ENCODE peak calls at places on chromosomes 6 and 20, in eight cellular contexts. C, E, B, J, F, S, L and U are unnamed samples.
A peak's percentile ranks its signal among the peaks of the same experiment; 100 is the strongest.

GRCh38 chr6:73030257-73030656 is 195.0 kb downstream of the KHDC1L start:
- DNase-seq in F (no peak), S (no peak), J (no peak), B (no peak), C (no peak), L (no peak), E (no peak), U (no peak)

GRCh38 chr6:170031684-170032121 is 259.2 kb downstream of the DLL1 start:
- DNase-seq in S (peak; percentile 24), E (no peak), J (no peak), B (peak; percentile 59), L (no peak), F (no peak), C (no peak), U (no peak)

GRCh38 chr6:138999949-139000725 is 12.1 kb upstream of the REPS1 start:
- DNase-seq in F (no peak), E (peak; percentile 89), B (no peak), C (no peak), S (no peak), J (peak; percentile 53), L (no peak), U (no peak)

GRCh38 chr6:104956663-104957294 is at the start of gene LIN28B:
- DNase-seq in L (no peak), B (no peak), S (no peak), C (no peak), E (no peak), J (no peak), F (peak; percentile 65), U (no peak)

GRCh38 chr6:81788748-81789147 is 36.3 kb upstream of the TENT5A start:
- DNase-seq in L (no peak), F (no peak), S (no peak), E (no peak), B (no peak), C (no peak), J (no peak), U (no peak)

GRCh38 chr20:63973636-63974401 is 4.1 kb upstream of the ZNF512B start:
- DNase-seq in F (peak; percentile 59), C (peak; percentile 66), E (peak; percentile 62), J (peak; percentile 79), B (peak; percentile 93), S (peak; percentile 93), L (peak; percentile 79), U (peak; percentile 81)

GRCh38 chr6:11847515-11848244 is 69.1 kb upstream of the ADTRP start:
- DNase-seq in F (no peak), S (no peak), E (no peak), L (no peak), B (no peak), C (no peak), J (peak; percentile 17), U (no peak)

GRCh38 chr6:106512048-106512957 is 117.0 kb downstream of the RTN4IP1 start:
- DNase-seq in B (peak; percentile 82), F (no peak), E (peak; percentile 21), L (peak; percentile 85), C (no peak), S (peak; percentile 82), J (no peak), U (peak; percentile 59)

GRCh38 chr6:48057611-48058010 is 53.4 kb downstream of the PTCHD4 start:
- DNase-seq in J (no peak), S (no peak), C (no peak), B (no peak), F (no peak), L (no peak), E (no peak), U (no peak)

GRCh38 chr20:24746351-24746685 is 202.8 kb upstream of the CST7 start:
- DNase-seq in J (no peak), L (no peak), E (peak; percentile 78), F (no peak), B (no peak), C (no peak), S (no peak), U (no peak)

GRCh38 chr20:57501461-57502330 is 23.2 kb downstream of the CTCFL start:
- DNase-seq in C (no peak), F (no peak), J (peak; percentile 97), S (peak; percentile 23), B (no peak), E (no peak), L (no peak), U (no peak)